ENCODE peak calls at places on chromosomes 16 and 17, in five cellular contexts. K is HAP-1, T is HCT116, J is MM.1S, Z is neuronal stem cell. I is an unnamed sample. For H3K4me1, the result is how much of the 10 kb centered on the place peaks cover.

GRCh38 chr16:84699712-84700517 is at the start of gene USP10:
- DNase-seq in Z (peak), K (peak), J (peak), T (peak), I (peak)

GRCh38 chr16:50228364-50228868 is 37.9 kb upstream of the ADCY7 start:
- DNase-seq in T (no peak), J (no peak), K (no peak), Z (no peak), I (no peak)

GRCh38 chr17:73444021-73444420 is 132.2 kb upstream of the CDC42EP4 start:
- DNase-seq in J (no peak), K (no peak), Z (no peak), T (no peak), I (no peak)

GRCh38 chr16:11060856-11061255 is 116.5 kb downstream of the CLEC16A start:
- DNase-seq in Z (no peak), T (no peak), K (no peak), J (no peak), I (no peak)

GRCh38 chr17:34248807-34249496 is 6.1 kb upstream of the CCL2 start:
- DNase-seq in K (no peak), Z (no peak), T (no peak), J (no peak), I (no peak)

GRCh38 chr16:20322696-20323095 is 4.6 kb downstream of the GP2 start:
- DNase-seq in T (no peak), J (no peak), Z (no peak), K (no peak), I (no peak)

GRCh38 chr17:55641559-55642160 is 81.0 kb downstream of the TMEM100 start:
- DNase-seq in T (peak), K (peak), Z (no peak), J (peak), I (peak)

GRCh38 chr17:78933959-78934568 is 8.9 kb upstream of the TIMP2 start:
- DNase-seq in Z (peak), K (peak), J (peak), T (no peak), I (no peak)

GRCh38 chr16:14456793-14457481 is 173.1 kb downstream of the PARN start:
- DNase-seq in Z (no peak), J (no peak), K (no peak), T (no peak), I (no peak)

GRCh38 chr16:46886764-46887523 is 2.8 kb downstream of the GPT2 start:
- DNase-seq in Z (no peak), J (no peak), T (no peak), K (no peak), I (no peak)

GRCh38 chr17:36463916-36464764 is 22.3 kb upstream of the ZNHIT3 start:
- DNase-seq in T (peak), Z (peak), K (peak), J (peak), I (peak)

GRCh38 chr17:72392056-72393010 is 271.5 kb downstream of the SOX9 start:
- DNase-seq in K (no peak), J (peak), T (no peak), Z (no peak), I (no peak)

GRCh38 chr16:48597563-48598392 is 12.2 kb downstream of the N4BP1 start:
- DNase-seq in T (no peak), Z (no peak), K (no peak), J (no peak), I (no peak)

GRCh38 chr17:7711356-7711755 is 6.2 kb upstream of the DNAH2 start:
- DNase-seq in Z (no peak), J (no peak), K (peak), T (no peak), I (no peak)

GRCh38 chr16:68408967-68409366 is 39.3 kb downstream of the SMPD3 start:
- DNase-seq in Z (peak), J (no peak), T (no peak), K (peak), I (no peak)

GRCh38 chr17:46078675-46079074 is 79.6 kb downstream of the STH start:
- DNase-seq in T (no peak), J (no peak), Z (no peak), K (no peak), I (no peak)

GRCh38 chr16:73350707-73351452 is 303.0 kb upstream of the ZFHX3 start:
- DNase-seq in Z (no peak), K (no peak), J (no peak), T (no peak), I (no peak)
- H3K4me1 ChIP-seq in Z (under half), K (under half), J (under half), T (under half), I (under half)

DNA sequence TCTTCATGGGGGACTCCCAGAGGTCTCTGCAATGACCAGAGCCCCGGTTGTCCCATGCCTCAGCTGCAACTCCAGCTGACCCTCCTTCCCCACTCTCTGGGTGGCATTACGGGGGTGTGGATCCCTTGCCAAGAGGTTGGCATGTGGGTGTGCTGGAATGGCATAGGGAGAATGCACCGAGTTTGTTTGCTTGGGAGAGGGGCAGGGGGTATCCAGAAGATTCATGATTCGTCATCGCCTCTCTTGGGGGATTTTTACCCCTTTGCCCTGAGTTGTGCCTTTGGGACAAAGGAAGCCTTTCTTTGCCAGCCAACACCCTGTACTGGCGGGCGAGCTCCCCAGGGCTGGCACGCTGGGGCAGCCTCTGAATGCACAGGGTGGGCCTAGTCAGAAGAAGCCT is 6.5 kb downstream of the ERBB2 start:
- DNase-seq in Z (no peak), K (no peak), T (no peak), J (no peak), I (no peak)
- H3K4me1 ChIP-seq in Z (under half), K (under half), T (under half), J (under half), I (under half)

GRCh38 chr17:2059837-2060658 is 5.1 kb downstream of the HIC1 start:
- DNase-seq in Z (no peak), T (no peak), J (no peak), K (no peak), I (no peak)

GRCh38 chr17:2058521-2059124 is 3.7 kb downstream of the HIC1 start:
- DNase-seq in J (peak), K (peak), T (no peak), Z (no peak), I (no peak)

GRCh38 chr17:2060681-2061440 is 6.0 kb downstream of the HIC1 start:
- DNase-seq in J (no peak), K (no peak), Z (no peak), T (no peak), I (no peak)

GRCh38 chr17:2057714-2058520 is 3.0 kb downstream of the HIC1 start:
- DNase-seq in K (no peak), T (no peak), Z (no peak), J (no peak), I (no peak)

DNA sequence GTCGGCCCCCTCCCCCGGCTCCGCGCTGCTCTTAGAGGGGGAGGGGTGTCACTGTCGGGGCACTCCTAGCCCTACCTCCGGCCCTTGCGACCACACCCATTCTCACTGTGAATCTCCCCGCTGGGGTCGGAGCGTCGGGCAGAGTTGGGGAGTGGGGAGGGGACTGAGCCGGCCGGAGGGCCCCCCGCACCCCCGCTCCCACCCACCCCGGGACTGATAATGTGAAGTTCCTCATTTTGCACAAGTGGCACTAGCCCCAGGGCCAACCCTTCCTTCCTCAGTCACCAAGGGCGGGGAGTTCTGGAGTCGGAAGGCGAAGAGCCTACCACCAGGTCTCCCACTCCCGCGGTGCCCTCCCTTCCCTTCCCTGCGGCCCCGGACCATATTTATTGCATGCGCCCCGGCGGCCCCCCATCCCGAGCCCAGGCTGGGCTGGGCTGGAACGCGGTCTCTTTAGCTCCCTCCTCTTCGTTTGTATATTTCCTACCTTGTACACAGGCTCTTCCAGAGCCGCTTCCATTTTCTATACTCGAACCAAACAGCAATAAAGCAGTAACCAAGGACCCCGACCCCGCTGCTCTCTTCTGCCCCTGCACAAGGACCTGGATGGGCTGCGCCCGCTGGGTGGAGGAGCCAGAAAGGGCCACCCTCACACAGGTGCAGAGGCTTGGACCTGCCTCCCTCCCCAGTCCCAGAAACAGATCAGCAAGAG is 4.4 kb downstream of the HIC1 start:
- DNase-seq in K (no peak), J (no peak), Z (no peak), T (no peak), I (no peak)
- H3K4me1 ChIP-seq in K (under half), J (under half), Z (under half), T (under half), I (under half)

GRCh38 chr17:80777274-80777673 is 214.4 kb upstream of the CHMP6 start:
- DNase-seq in T (no peak), K (no peak), J (no peak), Z (no peak), I (no peak)
- H3K4me1 ChIP-seq in T (under half), K (under half), J (under half), Z (under half), I (under half)